ENCODE peak calls at places on chromosomes 13 and 19, in four cellular contexts. F, D, J and S are unnamed samples.

GRCh38 chr13:48585456-48585840 is 52.6 kb upstream of the RCBTB2 start:
- DNase-seq in F (peak; percentile 90), D (no peak), J (no peak), S (no peak)

GRCh38 chr13:112733661-112734379 is 44.0 kb downstream of the ATP11A start:
- DNase-seq in J (no peak), D (no peak), F (no peak), S (no peak)

GRCh38 chr13:52617070-52618060 is 24.9 kb upstream of the HNRNPA1L2 start:
- DNase-seq in F (peak; percentile 55), J (peak; percentile 81), D (peak; percentile 89), S (peak; percentile 86)

GRCh38 chr19:47094557-47095517 is 18.7 kb downstream of the ZC3H4 start:
- DNase-seq in J (peak; percentile 21), F (no peak), D (no peak), S (no peak)

GRCh38 chr19:6718741-6719539 is 1.5 kb downstream of the C3 start:
- DNase-seq in D (no peak), J (peak; percentile 12), F (no peak), S (no peak)

GRCh38 chr19:11868188-11868587 is 19.4 kb upstream of the ZNF69 start:
- DNase-seq in J (no peak), D (no peak), F (no peak), S (no peak)

GRCh38 chr13:112202966-112203365 is 136.0 kb downstream of the SOX1 start:
- DNase-seq in F (no peak), J (no peak), D (no peak), S (no peak)

GRCh38 chr19:4542896-4543351 is 3.1 kb upstream of the LRG1 start:
- DNase-seq in D (no peak), F (no peak), J (no peak), S (no peak)

GRCh38 chr13:35789335-35790166 is 313.1 kb upstream of the MAB21L1 start:
- DNase-seq in F (no peak), J (no peak), D (no peak), S (no peak)

GRCh38 chr19:37572203-37572602 is 22.4 kb downstream of the ZNF571 start:
- DNase-seq in D (no peak), F (no peak), J (no peak), S (no peak)

GRCh38 chr13:100434010-100434763 is 154.4 kb downstream of the GGACT start:
- DNase-seq in D (no peak), J (no peak), F (no peak), S (no peak)

GRCh38 chr13:21590231-21590630 is 13.7 kb downstream of the MICU2 start:
- DNase-seq in D (no peak), J (no peak), F (no peak), S (no peak)

GRCh38 chr13:97254809-97255208 is 32.7 kb downstream of the MBNL2 start:
- DNase-seq in J (no peak), D (no peak), F (no peak), S (no peak)

GRCh38 chr19:5018224-5019015 is 49.5 kb downstream of the KDM4B start:
- DNase-seq in F (no peak), D (no peak), J (no peak), S (no peak)

GRCh38 chr13:63435668-63436275 is 2020.1 kb upstream of the PCDH20 start:
- DNase-seq in D (no peak), J (no peak), F (no peak), S (no peak)

GRCh38 chr19:33804021-33804799 is 7.5 kb downstream of the KCTD15 start:
- DNase-seq in J (no peak), F (peak; percentile 52), D (peak; percentile 89), S (no peak)

GRCh38 chr19:7687177-7687576 is 6.5 kb downstream of the TRAPPC5 start:
- DNase-seq in J (no peak), F (no peak), D (no peak), S (no peak)

GRCh38 chr19:15866646-15867045 is 31.2 kb downstream of the CYP4F2 start:
- DNase-seq in F (no peak), J (no peak), D (no peak), S (no peak)

GRCh38 chr19:33171916-33172359 is 22.2 kb upstream of the LRP3 start:
- DNase-seq in D (no peak), J (no peak), F (no peak), S (no peak)

GRCh38 chr19:15112385-15112784 is 5.2 kb downstream of the SYDE1 start:
- DNase-seq in J (no peak), D (no peak), F (no peak), S (no peak)

GRCh38 chr19:27765397-27765796 is 1447.6 kb downstream of the UQCRFS1 start:
- DNase-seq in J (no peak), D (no peak), F (no peak), S (peak; percentile 43)

GRCh38 chr19:27764186-27764804 is 1448.7 kb downstream of the UQCRFS1 start:
- DNase-seq in J (no peak), D (no peak), F (no peak), S (peak; percentile 12)

GRCh38 chr19:27759896-27760295 is 1453.1 kb downstream of the UQCRFS1 start:
- DNase-seq in J (no peak), F (no peak), D (no peak), S (no peak)

GRCh38 chr19:27765912-27766725 is 1446.8 kb downstream of the UQCRFS1 start:
- DNase-seq in F (no peak), D (no peak), J (no peak), S (peak; percentile 16)

GRCh38 chr19:27762933-27763332 is 1450.0 kb downstream of the UQCRFS1 start:
- DNase-seq in D (no peak), F (no peak), J (no peak), S (peak; percentile 24)
- H3K4me1 ChIP-seq in D (no peaks in the 10 kb centered on the region), F (no peaks in the 10 kb centered on the region), J (no peaks in the 10 kb centered on the region), S (no peaks in the 10 kb centered on the region)

DNA sequence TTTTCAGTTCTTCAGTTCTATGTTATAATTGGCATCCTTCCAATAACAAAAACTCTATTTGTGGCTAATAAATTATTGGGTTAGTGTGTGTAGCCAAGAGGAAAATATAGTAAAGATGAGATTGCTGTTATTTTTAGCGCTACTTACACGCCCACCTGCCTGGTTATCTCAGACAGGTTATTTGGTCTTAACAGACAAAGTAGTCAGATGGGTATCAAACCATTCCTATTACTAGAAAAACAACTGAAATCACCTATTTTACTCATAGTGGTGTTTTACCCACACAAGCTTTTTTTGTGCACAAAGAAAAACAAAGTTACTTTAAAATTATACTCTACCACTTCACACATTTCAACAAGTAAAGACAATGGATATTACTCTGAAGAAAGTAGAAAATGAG is 151.2 kb downstream of the TBC1D4 start:
- DNase-seq in J (no peak), D (no peak), F (no peak), S (no peak)
- H3K4me1 ChIP-seq in J (peaks cover 13% of the 10 kb centered on the region), D (no peaks in the 10 kb centered on the region), F (no peaks in the 10 kb centered on the region), S (no peaks in the 10 kb centered on the region)

GRCh38 chr19:1069009-1069779 is 2.2 kb downstream of the ARHGAP45 start:
- DNase-seq in D (peak; percentile 82), F (no peak), J (peak; percentile 77), S (peak; percentile 78)

GRCh38 chr19:1068111-1069001 is 1.4 kb downstream of the ARHGAP45 start:
- DNase-seq in D (no peak), J (peak; percentile 74), F (no peak), S (peak; percentile 76)

GRCh38 chr19:1072371-1073015 is 5.5 kb downstream of the ARHGAP45 start:
- DNase-seq in J (no peak), D (no peak), F (no peak), S (no peak)

GRCh38 chr19:1070931-1071791 is 4.2 kb downstream of the ARHGAP45 start:
- DNase-seq in F (no peak), D (no peak), J (no peak), S (no peak)

GRCh38 chr19:1070576-1070930 is 3.6 kb downstream of the ARHGAP45 start:
- DNase-seq in D (no peak), F (no peak), J (no peak), S (no peak)
- H3K4me1 ChIP-seq in D (peaks cover 44% of the 10 kb centered on the region), F (peaks cover 9% of the 10 kb centered on the region), J (peaks cover 67% of the 10 kb centered on the region), S (peaks cover 61% of the 10 kb centered on the region)

DNA sequence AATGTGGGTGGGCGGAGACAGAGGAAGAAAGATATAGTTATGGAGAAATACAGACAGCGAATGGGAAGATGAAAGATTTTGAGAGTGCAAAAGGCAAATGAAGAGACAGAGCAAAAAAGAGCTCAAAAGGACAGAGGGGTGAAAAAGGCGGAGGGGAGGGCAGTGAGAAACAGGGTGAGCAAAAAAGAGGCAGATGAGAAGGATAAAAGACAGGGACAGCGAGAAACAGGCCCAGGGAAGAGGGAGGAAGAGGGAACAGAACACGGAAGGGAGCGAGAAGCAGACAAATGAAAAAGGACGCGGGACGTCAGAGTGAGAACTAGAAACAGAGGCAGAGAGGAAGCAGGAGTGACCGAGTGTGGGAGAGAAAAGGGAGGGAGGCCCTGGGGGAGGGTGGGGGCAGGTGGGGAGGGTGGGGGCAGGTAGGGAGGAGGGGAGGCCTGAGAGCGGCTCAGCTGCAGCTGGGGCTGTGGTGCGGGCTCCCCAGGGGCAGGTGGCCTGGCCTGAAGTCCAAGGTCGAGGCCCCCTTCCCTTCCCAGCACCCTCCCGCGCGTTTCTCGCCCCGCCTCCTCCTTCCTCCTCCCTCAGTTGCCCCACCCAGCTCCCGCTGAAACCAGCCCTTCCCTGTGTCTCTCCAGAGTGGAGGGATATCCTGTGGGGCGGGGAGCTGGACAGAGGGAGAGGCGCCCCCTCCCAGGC is 2.9 kb downstream of the KLK1 start:
- DNase-seq in J (no peak), F (no peak), D (no peak), S (no peak)
- H3K4me1 ChIP-seq in J (peaks cover 5% of the 10 kb centered on the region), F (no peaks in the 10 kb centered on the region), D (peaks cover 16% of the 10 kb centered on the region), S (peaks cover 44% of the 10 kb centered on the region)

DNA sequence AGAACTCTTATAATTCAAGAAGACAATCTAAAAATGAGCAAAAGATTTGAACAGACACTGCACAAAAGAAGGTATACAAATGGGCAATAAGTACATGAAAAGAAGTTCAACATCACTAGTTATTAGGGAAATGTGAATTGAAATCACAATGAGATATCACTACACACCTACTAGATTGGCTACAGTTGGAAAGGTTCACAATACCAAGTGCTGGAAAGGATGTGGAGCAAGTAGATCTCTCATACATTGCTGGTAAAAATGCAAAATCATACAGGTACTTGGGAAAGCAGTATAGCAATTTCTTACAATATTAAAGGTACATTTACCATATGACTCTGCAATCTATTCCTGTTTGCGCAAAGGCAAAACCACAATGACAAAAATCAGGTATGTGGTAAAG is 145.7 kb downstream of the LHFPL6 start:
- DNase-seq in F (no peak), J (no peak), D (no peak), S (no peak)
- H3K4me1 ChIP-seq in F (no peaks in the 10 kb centered on the region), J (no peaks in the 10 kb centered on the region), D (peaks cover 8% of the 10 kb centered on the region), S (peaks cover 4% of the 10 kb centered on the region)

DNA sequence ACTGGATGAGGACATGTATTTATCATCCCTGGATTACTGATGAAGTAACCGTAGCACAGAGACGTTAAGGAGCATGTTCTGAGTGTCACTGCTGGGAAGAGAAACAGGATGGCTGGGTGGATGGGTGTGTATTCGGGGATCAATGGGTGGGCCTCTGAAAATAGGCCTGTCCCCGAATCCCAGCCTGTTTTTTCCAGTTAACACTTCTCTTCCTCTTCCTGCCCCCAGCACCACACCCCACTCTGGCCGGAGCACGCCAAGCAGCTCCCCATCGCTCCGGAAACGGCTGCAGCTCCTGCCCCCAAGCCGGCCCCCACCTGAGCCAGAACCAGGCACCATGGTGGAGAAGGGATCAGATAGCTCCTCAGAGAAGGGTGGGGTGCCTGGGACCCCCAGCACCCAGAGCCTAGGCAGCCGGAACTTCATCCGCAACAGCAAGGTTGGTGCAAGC is 8.8 kb downstream of the GRAMD1A start:
- DNase-seq in F (no peak), D (no peak), J (no peak), S (no peak)
- H3K4me1 ChIP-seq in F (no peaks in the 10 kb centered on the region), D (peaks cover 10% of the 10 kb centered on the region), J (peaks cover 49% of the 10 kb centered on the region), S (peaks cover 22% of the 10 kb centered on the region)